ENCODE peak calls at places on chromosomes 1 and 21, in eight cellular contexts. W is T-helper 1 cell; I is nephron progenitor cell; A is adrenal gland; K is cardiac muscle cell; F is activated naive CD4-positive, alpha-beta T cell; L is AG09319; Y is ACHN. S is an unnamed sample.

GRCh38 chr1:17287377-17287776 is 20.6 kb upstream of the PADI4 start:
- DNase-seq in W (no peak), L (no peak), Y (peak; percentile 72), A (no peak), F (no peak), K (peak; percentile 88), I (no peak), S (no peak)

GRCh38 chr1:18640228-18641004 is 9.8 kb downstream of the PAX7 start:
- DNase-seq in A (no peak), W (no peak), L (no peak), I (no peak), F (no peak), Y (no peak), K (no peak), S (peak; percentile 41)

GRCh38 chr1:213983589-213984386 is 4.0 kb upstream of the PROX1 start:
- DNase-seq in Y (no peak), L (no peak), K (no peak), W (no peak), A (no peak), F (no peak), I (no peak), S (peak; percentile 23)

GRCh38 chr1:174116042-174116441 is 43.3 kb upstream of the RABGAP1L start:
- DNase-seq in W (no peak), K (peak; percentile 64), Y (no peak), I (no peak), A (no peak), F (no peak), L (no peak), S (no peak)

GRCh38 chr1:227922501-227923352 is 25.0 kb downstream of the WNT9A start:
- DNase-seq in A (no peak), Y (no peak), F (no peak), K (no peak), L (no peak), W (no peak), I (no peak), S (no peak)

GRCh38 chr21:32713726-32714125 is 14.1 kb downstream of the SYNJ1 start:
- DNase-seq in Y (no peak), K (no peak), F (no peak), L (no peak), A (no peak), W (no peak), I (no peak), S (no peak)

GRCh38 chr1:26285366-26286063 is 5.6 kb downstream of the SH3BGRL3 start:
- DNase-seq in I (peak; percentile 64), F (no peak), W (no peak), A (no peak), Y (peak; percentile 19), L (no peak), K (no peak), S (peak; percentile 73)

GRCh38 chr1:200874694-200875093 is 1.9 kb downstream of the GPR25 start:
- DNase-seq in F (no peak), A (no peak), I (no peak), K (no peak), Y (no peak), W (no peak), L (no peak), S (peak; percentile 17)

GRCh38 chr1:111628153-111628552 is 8.6 kb downstream of the RAP1A start:
- DNase-seq in A (no peak), W (no peak), F (no peak), L (no peak), K (peak; percentile 10), I (no peak), Y (peak; percentile 5), S (no peak)

S was measured in GM20000.